ENCODE peak calls at places on chromosomes 1 and 21, in five cellular contexts. X, P, K, E and W are unnamed samples.

GRCh38 chr1:229098903-229099578 is 171.9 kb upstream of the RAB4A start:
- DNase-seq in X (no peak), P (no peak), K (no peak), E (no peak), W (no peak)

GRCh38 chr1:115837762-115838421 is 3.0 kb downstream of the NHLH2 start:
- DNase-seq in X (no peak), P (no peak), K (no peak), E (no peak), W (no peak)

GRCh38 chr1:8660455-8660854 is 157.0 kb downstream of the RERE start:
- DNase-seq in X (no peak), P (peak), K (peak), E (peak), W (peak)

GRCh38 chr21:35048706-35049617 is at the start of gene RUNX1:
- DNase-seq in X (peak), P (no peak), K (peak), E (peak), W (no peak)

GRCh38 chr21:32406405-32406804 is 6.1 kb upstream of the EVA1C start:
- DNase-seq in X (no peak), P (no peak), K (no peak), E (no peak), W (no peak)

GRCh38 chr21:42369821-42370220 is 3.5 kb upstream of the TFF1 start:
- DNase-seq in X (no peak), P (no peak), K (no peak), E (no peak), W (no peak)

GRCh38 chr1:56573311-56573710 is 6.1 kb downstream of the PLPP3 start:
- DNase-seq in X (no peak), P (no peak), K (no peak), E (no peak), W (no peak)

GRCh38 chr1:168453056-168453455 is 90.7 kb downstream of the XCL2 start:
- DNase-seq in X (no peak), P (no peak), K (no peak), E (no peak), W (no peak)

GRCh38 chr1:153629343-153629665 is 1.1 kb downstream of the S100A1 start:
- DNase-seq in X (no peak), P (no peak), K (no peak), E (no peak), W (no peak)

GRCh38 chr1:213061263-213061662 is 10.2 kb downstream of the RPS6KC1 start:
- DNase-seq in X (no peak), P (no peak), K (no peak), E (no peak), W (no peak)

GRCh38 chr1:180691322-180691721 is 59.5 kb downstream of the XPR1 start:
- DNase-seq in X (no peak), P (no peak), K (peak), E (peak), W (no peak)